ENCODE peak calls at places on chromosome 7, in eight cellular contexts. One of them, this sample, is unnamed.

GRCh38 chr7:116218051-116218645 is 7.8 kb downstream of the TES start:
- DNase-seq in NCI-H2107: no peak
- DNase-seq in neuronal stem cell: no peak
- DNase-seq in CD8-positive, alpha-beta memory T cell: no peak
- DNase-seq in neural crest cell: no peak
- DNase-seq in stimulated activated CD4-positive, alpha-beta T cell treated with anti-CD3 and anti-CD28 coated beads, Interleukin-1b, Interleukin-23, amount 100 ng/mL, for 24 hours: no peak
- DNase-seq in AG09319: no peak
- DNase-seq in BE2C: no peak
- DNase-seq in this sample: no peak

GRCh38 chr7:11026452-11027359 is 53.0 kb downstream of the PHF14 start:
- DNase-seq in NCI-H2107: no peak
- DNase-seq in neuronal stem cell: no peak
- DNase-seq in stimulated activated CD4-positive, alpha-beta T cell treated with anti-CD3 and anti-CD28 coated beads, Interleukin-1b, Interleukin-23, amount 100 ng/mL, for 24 hours: no peak
- DNase-seq in AG09319: peak; percentile 4
- DNase-seq in CD8-positive, alpha-beta memory T cell: no peak
- DNase-seq in neural crest cell: no peak
- DNase-seq in BE2C: peak; percentile 40
- DNase-seq in this sample: no peak

GRCh38 chr7:47759056-47759706 is 177.3 kb upstream of the TNS3 start:
- DNase-seq in AG09319: no peak
- DNase-seq in NCI-H2107: no peak
- DNase-seq in neural crest cell: no peak
- DNase-seq in BE2C: no peak
- DNase-seq in CD8-positive, alpha-beta memory T cell: no peak
- DNase-seq in stimulated activated CD4-positive, alpha-beta T cell treated with anti-CD3 and anti-CD28 coated beads, Interleukin-1b, Interleukin-23, amount 100 ng/mL, for 24 hours: no peak
- DNase-seq in neuronal stem cell: no peak
- DNase-seq in this sample: no peak

GRCh38 chr7:1234794-1235500 is 2.3 kb downstream of the UNCX start:
- DNase-seq in NCI-H2107: no peak
- DNase-seq in BE2C: peak; percentile 7
- DNase-seq in neural crest cell: no peak
- DNase-seq in AG09319: no peak
- DNase-seq in CD8-positive, alpha-beta memory T cell: no peak
- DNase-seq in neuronal stem cell: no peak
- DNase-seq in stimulated activated CD4-positive, alpha-beta T cell treated with anti-CD3 and anti-CD28 coated beads, Interleukin-1b, Interleukin-23, amount 100 ng/mL, for 24 hours: no peak
- DNase-seq in this sample: no peak

GRCh38 chr7:91243591-91244368 is 20.5 kb upstream of the FZD1 start:
- DNase-seq in NCI-H2107: no peak
- DNase-seq in neuronal stem cell: no peak
- DNase-seq in neural crest cell: no peak
- DNase-seq in CD8-positive, alpha-beta memory T cell: no peak
- DNase-seq in AG09319: no peak
- DNase-seq in BE2C: no peak
- DNase-seq in stimulated activated CD4-positive, alpha-beta T cell treated with anti-CD3 and anti-CD28 coated beads, Interleukin-1b, Interleukin-23, amount 100 ng/mL, for 24 hours: no peak
- DNase-seq in this sample: no peak

GRCh38 chr7:131844380-131844779 is 288.0 kb upstream of the PODXL start:
- DNase-seq in CD8-positive, alpha-beta memory T cell: no peak
- DNase-seq in NCI-H2107: no peak
- DNase-seq in BE2C: no peak
- DNase-seq in neural crest cell: no peak
- DNase-seq in stimulated activated CD4-positive, alpha-beta T cell treated with anti-CD3 and anti-CD28 coated beads, Interleukin-1b, Interleukin-23, amount 100 ng/mL, for 24 hours: no peak
- DNase-seq in AG09319: no peak
- DNase-seq in neuronal stem cell: no peak
- DNase-seq in this sample: no peak

GRCh38 chr7:128192497-128193142 is 48.5 kb upstream of the LEP start:
- DNase-seq in stimulated activated CD4-positive, alpha-beta T cell treated with anti-CD3 and anti-CD28 coated beads, Interleukin-1b, Interleukin-23, amount 100 ng/mL, for 24 hours: no peak
- DNase-seq in AG09319: no peak
- DNase-seq in neural crest cell: no peak
- DNase-seq in BE2C: no peak
- DNase-seq in NCI-H2107: no peak
- DNase-seq in CD8-positive, alpha-beta memory T cell: no peak
- DNase-seq in neuronal stem cell: no peak
- DNase-seq in this sample: no peak

GRCh38 chr7:24715171-24715570 is 42.1 kb downstream of the GSDME start:
- DNase-seq in neural crest cell: no peak
- DNase-seq in BE2C: no peak
- DNase-seq in stimulated activated CD4-positive, alpha-beta T cell treated with anti-CD3 and anti-CD28 coated beads, Interleukin-1b, Interleukin-23, amount 100 ng/mL, for 24 hours: no peak
- DNase-seq in neuronal stem cell: no peak
- DNase-seq in NCI-H2107: no peak
- DNase-seq in AG09319: no peak
- DNase-seq in CD8-positive, alpha-beta memory T cell: no peak
- DNase-seq in this sample: no peak

GRCh38 chr7:69399038-69399800 is 199.1 kb upstream of the AUTS2 start:
- DNase-seq in CD8-positive, alpha-beta memory T cell: no peak
- DNase-seq in stimulated activated CD4-positive, alpha-beta T cell treated with anti-CD3 and anti-CD28 coated beads, Interleukin-1b, Interleukin-23, amount 100 ng/mL, for 24 hours: no peak
- DNase-seq in neural crest cell: no peak
- DNase-seq in NCI-H2107: no peak
- DNase-seq in AG09319: no peak
- DNase-seq in BE2C: peak; percentile 64
- DNase-seq in neuronal stem cell: no peak
- DNase-seq in this sample: no peak

This sample was measured in mesothelial cell of epicardium.